ENCODE peak calls at places on chromosomes 12 and 14, in ten cellular contexts. One of them, this sample, is unnamed. For H3K36me3 and H3K4me1, the result is how much of the 10 kb centered on the place peaks cover.

GRCh38 chr14:90409209-90409730 is 12.4 kb downstream of the CALM1 start:
- DNase-seq in HCT116: no peak
- DNase-seq in HepG2: no peak
- DNase-seq in Peyer's patch: no peak
- DNase-seq in ovary: no peak
- DNase-seq in body of pancreas: no peak
- DNase-seq in uterus: peak
- DNase-seq in suprapubic skin: no peak
- DNase-seq in adrenal gland: peak
- DNase-seq in heart left ventricle: peak
- DNase-seq in this sample: peak

GRCh38 chr14:57747036-57747435 is 118.9 kb downstream of the SLC35F4 start:
- DNase-seq in HCT116: peak
- DNase-seq in HepG2: no peak
- DNase-seq in Peyer's patch: no peak
- DNase-seq in ovary: no peak
- DNase-seq in body of pancreas: peak
- DNase-seq in uterus: no peak
- DNase-seq in suprapubic skin: no peak
- DNase-seq in adrenal gland: peak
- DNase-seq in heart left ventricle: no peak
- DNase-seq in this sample: peak

GRCh38 chr12:63086149-63086915 is 64.7 kb downstream of the AVPR1A start:
- DNase-seq in HCT116: no peak
- DNase-seq in HepG2: no peak
- DNase-seq in Peyer's patch: no peak
- DNase-seq in ovary: no peak
- DNase-seq in body of pancreas: no peak
- DNase-seq in uterus: no peak
- DNase-seq in suprapubic skin: no peak
- DNase-seq in adrenal gland: no peak
- DNase-seq in heart left ventricle: no peak
- DNase-seq in this sample: peak

GRCh38 chr12:52428121-52428520 is 6.0 kb downstream of the KRT75 start:
- DNase-seq in HCT116: no peak
- DNase-seq in HepG2: no peak
- DNase-seq in Peyer's patch: no peak
- DNase-seq in ovary: no peak
- DNase-seq in body of pancreas: no peak
- DNase-seq in uterus: no peak
- DNase-seq in suprapubic skin: no peak
- DNase-seq in adrenal gland: no peak
- DNase-seq in heart left ventricle: no peak
- DNase-seq in this sample: no peak

GRCh38 chr12:52878507-52879393 is 26.1 kb downstream of the KRT8 start:
- DNase-seq in HCT116: no peak
- DNase-seq in HepG2: no peak
- DNase-seq in Peyer's patch: no peak
- DNase-seq in ovary: no peak
- DNase-seq in body of pancreas: no peak
- DNase-seq in uterus: no peak
- DNase-seq in suprapubic skin: no peak
- DNase-seq in adrenal gland: no peak
- DNase-seq in heart left ventricle: no peak
- DNase-seq in this sample: no peak

GRCh38 chr14:88791629-88792571 is 853 bp downstream of the EML5 start:
- DNase-seq in HCT116: no peak
- DNase-seq in HepG2: no peak
- DNase-seq in Peyer's patch: peak
- DNase-seq in ovary: peak
- DNase-seq in body of pancreas: peak
- DNase-seq in uterus: peak
- DNase-seq in suprapubic skin: no peak
- DNase-seq in adrenal gland: peak
- DNase-seq in heart left ventricle: no peak
- DNase-seq in this sample: peak

GRCh38 chr12:89709994-89710872 is 1.6 kb upstream of the ATP2B1 start:
- DNase-seq in HCT116: no peak
- DNase-seq in HepG2: no peak
- DNase-seq in Peyer's patch: peak
- DNase-seq in ovary: peak
- DNase-seq in body of pancreas: peak
- DNase-seq in uterus: peak
- DNase-seq in suprapubic skin: peak
- DNase-seq in adrenal gland: peak
- DNase-seq in heart left ventricle: peak
- DNase-seq in this sample: peak

GRCh38 chr12:68904351-68904982 is 28.5 kb downstream of the CPM start:
- DNase-seq in HCT116: no peak
- DNase-seq in HepG2: no peak
- DNase-seq in Peyer's patch: no peak
- DNase-seq in ovary: no peak
- DNase-seq in body of pancreas: no peak
- DNase-seq in uterus: no peak
- DNase-seq in suprapubic skin: no peak
- DNase-seq in adrenal gland: no peak
- DNase-seq in heart left ventricle: no peak
- DNase-seq in this sample: no peak

GRCh38 chr12:14769462-14769836 is 33.8 kb downstream of the WBP11 start:
- DNase-seq in HCT116: no peak
- DNase-seq in HepG2: peak
- DNase-seq in Peyer's patch: peak
- DNase-seq in ovary: no peak
- DNase-seq in body of pancreas: peak
- DNase-seq in uterus: peak
- DNase-seq in suprapubic skin: no peak
- DNase-seq in adrenal gland: peak
- DNase-seq in heart left ventricle: peak
- DNase-seq in this sample: peak

GRCh38 chr12:5160827-5161226 is 117.1 kb downstream of the KCNA5 start:
- DNase-seq in HCT116: no peak
- DNase-seq in HepG2: no peak
- DNase-seq in Peyer's patch: no peak
- DNase-seq in ovary: no peak
- DNase-seq in body of pancreas: no peak
- DNase-seq in uterus: no peak
- DNase-seq in suprapubic skin: no peak
- DNase-seq in adrenal gland: no peak
- DNase-seq in heart left ventricle: no peak
- DNase-seq in this sample: no peak

GRCh38 chr12:57128519-57129247 is 400 bp downstream of the LRP1 start:
- DNase-seq in HCT116: no peak
- DNase-seq in HepG2: no peak
- DNase-seq in Peyer's patch: no peak
- DNase-seq in ovary: peak
- DNase-seq in body of pancreas: no peak
- DNase-seq in uterus: peak
- DNase-seq in suprapubic skin: no peak
- DNase-seq in adrenal gland: no peak
- DNase-seq in heart left ventricle: no peak
- DNase-seq in this sample: no peak

GRCh38 chr12:67752226-67752732 is 103.7 kb downstream of the DYRK2 start:
- DNase-seq in HCT116: no peak
- DNase-seq in HepG2: no peak
- DNase-seq in Peyer's patch: no peak
- DNase-seq in ovary: no peak
- DNase-seq in body of pancreas: no peak
- DNase-seq in uterus: no peak
- DNase-seq in suprapubic skin: no peak
- DNase-seq in adrenal gland: no peak
- DNase-seq in heart left ventricle: no peak
- DNase-seq in this sample: no peak

GRCh38 chr12:117334855-117335587 is 26.4 kb downstream of the NOS1 start:
- DNase-seq in HCT116: no peak
- DNase-seq in HepG2: no peak
- DNase-seq in Peyer's patch: no peak
- DNase-seq in ovary: no peak
- DNase-seq in body of pancreas: no peak
- DNase-seq in uterus: no peak
- DNase-seq in suprapubic skin: no peak
- DNase-seq in adrenal gland: no peak
- DNase-seq in heart left ventricle: no peak
- DNase-seq in this sample: peak

GRCh38 chr12:66409195-66409871 is 107.0 kb downstream of the HELB start:
- DNase-seq in HCT116: peak
- DNase-seq in HepG2: peak
- DNase-seq in Peyer's patch: no peak
- DNase-seq in ovary: no peak
- DNase-seq in body of pancreas: no peak
- DNase-seq in uterus: no peak
- DNase-seq in suprapubic skin: no peak
- DNase-seq in adrenal gland: peak
- DNase-seq in heart left ventricle: no peak
- DNase-seq in this sample: peak

GRCh38 chr14:104001003-104001402 is 58.7 kb upstream of the RD3L start:
- DNase-seq in HCT116: peak
- DNase-seq in HepG2: peak
- DNase-seq in Peyer's patch: no peak
- DNase-seq in ovary: no peak
- DNase-seq in body of pancreas: no peak
- DNase-seq in uterus: no peak
- DNase-seq in suprapubic skin: peak
- DNase-seq in adrenal gland: no peak
- DNase-seq in heart left ventricle: no peak
- DNase-seq in this sample: no peak

DNA sequence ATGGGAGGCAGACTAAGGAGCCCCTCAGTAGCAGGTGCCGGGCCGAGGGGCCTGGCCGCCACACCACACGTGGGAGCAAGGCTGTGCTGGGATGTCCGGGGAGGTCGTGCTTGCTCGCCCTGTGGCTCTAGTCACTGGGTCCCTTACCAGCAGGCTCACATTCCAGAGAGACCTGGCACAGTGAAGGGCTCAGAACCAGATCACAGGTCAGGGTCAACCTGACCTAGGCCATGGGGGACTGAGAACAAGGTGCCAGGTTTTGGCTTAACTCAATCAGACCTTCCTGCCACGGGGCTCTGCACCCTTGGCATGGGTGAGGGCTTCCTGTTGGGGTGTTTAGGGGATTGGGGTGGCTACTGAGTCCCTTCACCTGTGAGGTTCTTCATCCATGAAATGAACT is 22.3 kb downstream of the DEGS2 start:
- DNase-seq in HCT116: no peak
- DNase-seq in HepG2: no peak
- DNase-seq in Peyer's patch: no peak
- DNase-seq in ovary: no peak
- DNase-seq in body of pancreas: no peak
- DNase-seq in uterus: no peak
- DNase-seq in suprapubic skin: no peak
- DNase-seq in adrenal gland: no peak
- DNase-seq in heart left ventricle: no peak
- DNase-seq in this sample: no peak
- H3K36me3 ChIP-seq in HCT116: under half
- H3K36me3 ChIP-seq in HepG2: under half
- H3K36me3 ChIP-seq in Peyer's patch: under half
- H3K36me3 ChIP-seq in ovary: under half
- H3K36me3 ChIP-seq in body of pancreas: under half
- H3K36me3 ChIP-seq in uterus: under half
- H3K36me3 ChIP-seq in suprapubic skin: under half
- H3K36me3 ChIP-seq in adrenal gland: under half
- H3K36me3 ChIP-seq in heart left ventricle: under half
- H3K36me3 ChIP-seq in this sample: under half

GRCh38 chr14:28653521-28653920 is 113.1 kb upstream of the FOXG1 start:
- DNase-seq in HCT116: no peak
- DNase-seq in HepG2: no peak
- DNase-seq in Peyer's patch: no peak
- DNase-seq in ovary: no peak
- DNase-seq in body of pancreas: no peak
- DNase-seq in uterus: no peak
- DNase-seq in suprapubic skin: no peak
- DNase-seq in adrenal gland: no peak
- DNase-seq in heart left ventricle: no peak
- DNase-seq in this sample: no peak
- H3K4me1 ChIP-seq in HCT116: under half
- H3K4me1 ChIP-seq in HepG2: under half
- H3K4me1 ChIP-seq in Peyer's patch: under half
- H3K4me1 ChIP-seq in ovary: under half
- H3K4me1 ChIP-seq in body of pancreas: under half
- H3K4me1 ChIP-seq in uterus: under half
- H3K4me1 ChIP-seq in suprapubic skin: under half
- H3K4me1 ChIP-seq in adrenal gland: under half
- H3K4me1 ChIP-seq in heart left ventricle: under half
- H3K4me1 ChIP-seq in this sample: under half

GRCh38 chr12:120496353-120497340 is 734 bp downstream of the DYNLL1 start:
- DNase-seq in HCT116: no peak
- DNase-seq in HepG2: no peak
- DNase-seq in Peyer's patch: peak
- DNase-seq in ovary: peak
- DNase-seq in body of pancreas: peak
- DNase-seq in uterus: peak
- DNase-seq in suprapubic skin: peak
- DNase-seq in adrenal gland: peak
- DNase-seq in heart left ventricle: peak
- DNase-seq in this sample: peak
- TF ChIP-seq POLR2A in HCT116: no peak
- TF ChIP-seq POLR2A in HepG2: no peak
- TF ChIP-seq POLR2A in Peyer's patch: no peak
- TF ChIP-seq POLR2A in ovary: no peak
- TF ChIP-seq POLR2A in body of pancreas: no peak
- TF ChIP-seq POLR2A in uterus: no peak
- TF ChIP-seq POLR2A in suprapubic skin: no peak
- TF ChIP-seq POLR2A in adrenal gland: no peak
- TF ChIP-seq POLR2A in heart left ventricle: no peak
- TF ChIP-seq POLR2A in this sample: no peak

GRCh38 chr12:6560501-6561205 is 4.8 kb upstream of the IFFO1 start:
- DNase-seq in HCT116: no peak
- DNase-seq in HepG2: no peak
- DNase-seq in Peyer's patch: no peak
- DNase-seq in ovary: no peak
- DNase-seq in body of pancreas: no peak
- DNase-seq in uterus: no peak
- DNase-seq in suprapubic skin: no peak
- DNase-seq in adrenal gland: no peak
- DNase-seq in heart left ventricle: no peak
- DNase-seq in this sample: no peak

GRCh38 chr12:6563448-6564050 is 4.5 kb downstream of the NOP2 start:
- DNase-seq in HCT116: no peak
- DNase-seq in HepG2: peak
- DNase-seq in Peyer's patch: peak
- DNase-seq in ovary: no peak
- DNase-seq in body of pancreas: peak
- DNase-seq in uterus: peak
- DNase-seq in suprapubic skin: no peak
- DNase-seq in adrenal gland: peak
- DNase-seq in heart left ventricle: peak
- DNase-seq in this sample: peak

GRCh38 chr12:6559500-6559899 is 3.7 kb upstream of the IFFO1 start:
- DNase-seq in HCT116: no peak
- DNase-seq in HepG2: no peak
- DNase-seq in Peyer's patch: no peak
- DNase-seq in ovary: no peak
- DNase-seq in body of pancreas: no peak
- DNase-seq in uterus: no peak
- DNase-seq in suprapubic skin: no peak
- DNase-seq in adrenal gland: no peak
- DNase-seq in heart left ventricle: no peak
- DNase-seq in this sample: peak

GRCh38 chr12:6567112-6567680 is 895 bp downstream of the NOP2 start:
- DNase-seq in HCT116: no peak
- DNase-seq in HepG2: no peak
- DNase-seq in Peyer's patch: no peak
- DNase-seq in ovary: no peak
- DNase-seq in body of pancreas: no peak
- DNase-seq in uterus: no peak
- DNase-seq in suprapubic skin: no peak
- DNase-seq in adrenal gland: no peak
- DNase-seq in heart left ventricle: no peak
- DNase-seq in this sample: no peak

GRCh38 chr12:6562881-6563280 is 5.2 kb downstream of the NOP2 start:
- DNase-seq in HCT116: no peak
- DNase-seq in HepG2: no peak
- DNase-seq in Peyer's patch: no peak
- DNase-seq in ovary: no peak
- DNase-seq in body of pancreas: no peak
- DNase-seq in uterus: no peak
- DNase-seq in suprapubic skin: no peak
- DNase-seq in adrenal gland: no peak
- DNase-seq in heart left ventricle: no peak
- DNase-seq in this sample: no peak
- H3K36me3 ChIP-seq in HCT116: half or more
- H3K36me3 ChIP-seq in HepG2: half or more
- H3K36me3 ChIP-seq in Peyer's patch: under half
- H3K36me3 ChIP-seq in ovary: under half
- H3K36me3 ChIP-seq in body of pancreas: under half
- H3K36me3 ChIP-seq in uterus: under half
- H3K36me3 ChIP-seq in suprapubic skin: half or more
- H3K36me3 ChIP-seq in adrenal gland: half or more
- H3K36me3 ChIP-seq in heart left ventricle: half or more
- H3K36me3 ChIP-seq in this sample: under half

This sample was measured in thyroid gland.